ENCODE peak calls at places on chromosomes 11 and 22, in six cellular contexts. L, I, R, N, C and F are unnamed samples.

GRCh38 chr11:128497057-128497957 is 90.1 kb downstream of the ETS1 start:
- DNase-seq in L (peak; percentile 45), I (peak; percentile 64), R (no peak), N (no peak), C (peak; percentile 99), F (peak; percentile 43)

GRCh38 chr22:40597541-40598453 is 38.7 kb downstream of the MRTFA start:
- DNase-seq in L (no peak), I (no peak), R (no peak), N (no peak), C (peak; percentile 41), F (peak; percentile 19)

GRCh38 chr11:2559527-2560311 is 114.9 kb downstream of the KCNQ1 start:
- DNase-seq in L (no peak), I (peak; percentile 37), R (peak; percentile 42), N (no peak), C (no peak), F (no peak)

GRCh38 chr11:134515081-134515960 is 103.3 kb upstream of the B3GAT1 start:
- DNase-seq in L (peak; percentile 10), I (peak; percentile 32), R (peak; percentile 68), N (no peak), C (no peak), F (no peak)

GRCh38 chr11:11735586-11735985 is 106.2 kb upstream of the USP47 start:
- DNase-seq in L (no peak), I (no peak), R (no peak), N (no peak), C (no peak), F (no peak)

GRCh38 chr11:12287009-12287373 is 90.4 kb upstream of the PARVA start:
- DNase-seq in L (peak; percentile 58), I (peak; percentile 76), R (no peak), N (no peak), C (peak; percentile 96), F (no peak)

GRCh38 chr22:49415219-49415951 is 412.3 kb downstream of the BRD1 start:
- DNase-seq in L (no peak), I (no peak), R (no peak), N (no peak), C (no peak), F (no peak)

GRCh38 chr22:48740086-48740730 is 1087.5 kb downstream of the BRD1 start:
- DNase-seq in L (no peak), I (no peak), R (peak; percentile 30), N (no peak), C (no peak), F (no peak)

DNA sequence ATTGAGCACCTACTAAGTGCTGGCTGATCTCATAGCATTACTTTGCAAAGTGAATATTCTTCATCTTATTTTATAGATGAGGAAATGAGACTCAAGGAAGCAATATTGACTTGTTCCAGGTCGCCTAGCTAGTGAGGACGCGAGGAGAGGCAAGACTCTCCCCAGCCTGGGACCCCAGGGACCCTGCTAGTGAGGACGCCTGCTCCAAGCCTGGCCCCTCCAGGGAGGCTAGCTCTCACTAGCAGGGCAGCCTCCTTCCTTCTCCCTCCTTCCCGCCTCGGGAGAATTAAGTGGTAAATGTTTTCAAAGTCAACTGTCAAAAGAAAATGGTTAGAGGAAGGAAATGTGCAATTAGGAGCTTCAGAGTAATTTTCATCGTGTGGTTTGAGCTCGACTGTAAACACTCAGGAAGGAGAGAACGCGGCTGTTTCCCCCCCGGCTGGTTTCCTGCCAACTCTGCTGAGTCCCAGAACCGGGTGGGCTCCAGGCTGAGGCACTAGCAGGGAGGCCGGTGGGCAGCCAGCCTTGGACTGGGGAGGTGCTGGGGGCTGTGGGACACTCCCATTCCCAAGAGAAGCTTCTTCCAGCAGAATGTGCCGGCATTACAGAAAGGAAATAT is 17.9 kb downstream of the MYEOV start:
- DNase-seq in L (peak; percentile 63), I (no peak), R (no peak), N (no peak), C (no peak), F (no peak)
- H3K4me1 ChIP-seq in L (peaks cover 25% of the 10 kb centered on the region), I (no peaks in the 10 kb centered on the region), R (peaks cover 20% of the 10 kb centered on the region), N (peaks cover 3% of the 10 kb centered on the region), C (peaks cover 12% of the 10 kb centered on the region), F (peaks cover 7% of the 10 kb centered on the region)

GRCh38 chr11:5226732-5227327 is at the start of gene HBB:
- DNase-seq in L (no peak), I (no peak), R (no peak), N (no peak), C (no peak), F (no peak)

GRCh38 chr11:5225480-5225871 is 1.4 kb downstream of the HBB start:
- DNase-seq in L (no peak), I (no peak), R (no peak), N (no peak), C (no peak), F (no peak)

GRCh38 chr11:5229388-5229787 is 2.5 kb upstream of the HBB start:
- DNase-seq in L (no peak), I (no peak), R (no peak), N (no peak), C (no peak), F (no peak)

GRCh38 chr11:5224538-5225479 is 2.1 kb downstream of the HBB start:
- DNase-seq in L (no peak), I (no peak), R (no peak), N (no peak), C (no peak), F (no peak)

DNA sequence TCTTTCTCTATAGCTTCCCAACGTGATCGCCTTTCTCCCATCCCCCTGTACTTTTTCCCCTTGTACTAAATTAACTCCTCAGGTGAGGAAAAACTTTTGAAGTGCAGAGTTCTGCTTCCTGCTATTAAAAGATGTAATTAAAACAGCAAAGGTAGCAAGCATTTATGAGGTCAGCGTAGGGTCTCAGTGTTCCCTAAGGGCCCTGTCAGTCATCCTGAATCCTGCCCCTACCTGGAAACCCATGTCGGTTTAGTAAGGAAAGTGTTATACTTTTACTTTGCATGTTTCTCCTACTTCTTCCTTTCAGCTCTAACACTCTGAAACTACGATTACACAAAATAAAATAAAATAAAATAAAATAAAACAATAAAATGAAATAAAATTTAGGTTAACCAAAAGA is 1.3 kb upstream of the HBB start:
- DNase-seq in L (no peak), I (no peak), R (no peak), N (no peak), C (no peak), F (no peak)
- H3K4me3 ChIP-seq in L (no peak overlapping the region), I (no peak overlapping the region), R (no peak overlapping the region), N (no peak overlapping the region), C (no peak overlapping the region), F (no peak overlapping the region)

GRCh38 chr22:30205281-30206115 is 41.1 kb downstream of the LIF start:
- DNase-seq in L (peak; percentile 33), I (peak; percentile 85), R (no peak), N (no peak), C (peak; percentile 100), F (peak; percentile 25)
- H3K4me1 ChIP-seq in L (peaks cover 15% of the 10 kb centered on the region), I (no peaks in the 10 kb centered on the region), R (peaks cover 19% of the 10 kb centered on the region), N (peaks cover 23% of the 10 kb centered on the region), C (peaks cover 54% of the 10 kb centered on the region), F (peaks cover 38% of the 10 kb centered on the region)

GRCh38 chr22:32584650-32585049 is 110.0 kb downstream of the FBXO7 start:
- DNase-seq in L (no peak), I (no peak), R (no peak), N (no peak), C (peak; percentile 64), F (no peak)
- H3K4me3 ChIP-seq in L (no peak overlapping the region), I (no peak overlapping the region), R (no peak overlapping the region), N (no peak overlapping the region), C (no peak overlapping the region), F (no peak overlapping the region)

GRCh38 chr22:37740455-37741311 is 43.8 kb downstream of the TRIOBP start:
- DNase-seq in L (no peak), I (no peak), R (no peak), N (no peak), C (no peak), F (no peak)
- H3K4me1 ChIP-seq in L (peaks cover 40% of the 10 kb centered on the region), I (no peaks in the 10 kb centered on the region), R (peaks cover 37% of the 10 kb centered on the region), N (peaks cover 15% of the 10 kb centered on the region), C (peaks cover 38% of the 10 kb centered on the region), F (peaks cover 13% of the 10 kb centered on the region)

GRCh38 chr11:60241786-60242185 is 1.2 kb downstream of the MS4A4E start:
- DNase-seq in L (no peak), I (no peak), R (no peak), N (no peak), C (no peak), F (no peak)

GRCh38 chr11:60242607-60243292 is at the start of gene MS4A4E:
- DNase-seq in L (no peak), I (no peak), R (no peak), N (no peak), C (no peak), F (no peak)

GRCh38 chr11:60235318-60235717 is 7.6 kb downstream of the MS4A4E start:
- DNase-seq in L (no peak), I (no peak), R (no peak), N (no peak), C (no peak), F (no peak)

GRCh38 chr11:60240661-60241060 is 2.3 kb downstream of the MS4A4E start:
- DNase-seq in L (no peak), I (no peak), R (no peak), N (no peak), C (no peak), F (no peak)
- H3K4me3 ChIP-seq in L (no peak overlapping the region), I (no peak overlapping the region), R (no peak overlapping the region), N (no peak overlapping the region), C (no peak overlapping the region), F (no peak overlapping the region)

DNA sequence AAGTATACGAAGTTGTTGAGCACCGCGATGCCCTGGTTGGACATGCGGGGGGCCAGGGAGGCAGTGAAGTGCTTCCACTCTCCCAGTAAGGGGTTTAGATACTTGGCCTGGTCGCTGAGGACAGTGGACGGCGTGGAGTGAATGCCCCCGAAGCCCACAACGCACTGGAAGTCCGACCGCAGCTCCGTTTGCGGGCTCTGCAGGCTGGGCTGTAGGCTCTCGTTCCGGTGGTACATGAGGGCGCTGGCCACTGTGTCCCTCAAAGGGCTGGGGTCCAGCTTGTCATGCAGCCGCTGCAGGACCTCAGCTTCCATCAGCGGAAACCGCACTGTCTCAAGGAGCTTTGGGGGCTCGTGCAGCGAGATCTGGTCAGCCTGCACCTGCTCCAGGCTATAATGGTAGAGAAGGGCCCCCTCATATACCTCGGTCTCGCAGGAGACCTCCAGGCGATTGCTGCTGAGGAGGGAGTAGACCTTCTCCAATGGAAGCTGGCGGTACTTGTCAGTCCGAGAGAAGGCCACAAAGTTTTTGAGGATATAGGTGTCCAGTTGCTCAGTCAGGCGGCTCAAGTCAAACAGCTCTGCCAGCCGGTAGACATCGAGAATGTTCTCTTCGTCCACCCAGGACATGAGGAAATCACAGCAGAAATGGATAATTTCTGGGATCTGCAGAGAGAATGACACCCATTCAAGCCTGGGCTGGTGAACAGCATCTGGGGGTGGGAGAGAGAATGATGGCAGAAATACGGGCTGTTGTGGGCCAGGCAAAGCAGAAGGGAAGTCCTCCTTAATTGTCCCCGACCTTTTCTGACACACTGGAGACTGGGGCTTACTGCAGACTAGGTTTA is 27.5 kb upstream of the SCARF2 start:
- DNase-seq in L (no peak), I (peak; percentile 43), R (no peak), N (no peak), C (no peak), F (no peak)
- H3K4me1 ChIP-seq in L (peaks cover 13% of the 10 kb centered on the region), I (peaks cover 16% of the 10 kb centered on the region), R (no peaks in the 10 kb centered on the region), N (peaks cover 3% of the 10 kb centered on the region), C (no peaks in the 10 kb centered on the region), F (peaks cover 12% of the 10 kb centered on the region)

GRCh38 chr11:6607190-6607635 is 3.6 kb downstream of the ILK start:
- DNase-seq in L (no peak), I (no peak), R (no peak), N (no peak), C (no peak), F (no peak)
- H3K4me3 ChIP-seq in L (peak overlapping the region; percentile 96), I (peak overlapping the region; percentile 75), R (no peak overlapping the region), N (no peak overlapping the region), C (no peak overlapping the region), F (no peak overlapping the region)